ENCODE peak calls at places on chromosome 6, in ten cellular contexts. One of them, this sample, is unnamed.
A peak's percentile ranks its signal among the peaks of the same experiment; 100 is the strongest.

GRCh38 chr6:2529217-2529719 is 221.5 kb downstream of the MYLK4 start:
- DNase-seq in stimulated activated CD4-positive, alpha-beta T cell treated with anti-CD3 and anti-CD28 coated beads, TNF-alpha, amount 100 ng/mL, for 24 hours: no peak
- DNase-seq in activated T-cell treated with anti-CD3 and anti-CD28 coated beads, Interleukin-2, amount 50 U/mL, for 24 hours: no peak
- DNase-seq in activated naive CD4-positive, alpha-beta T cell treated with anti-CD3 and anti-CD28 coated beads, Interleukin-2, amount 10 ng/mL, durations not matched to agents 7 days and 5 days: no peak
- DNase-seq in CD4-positive, alpha-beta T cell: no peak
- DNase-seq in non-pigmented ciliary epithelial cell: no peak
- DNase-seq in CD8-positive, alpha-beta T cell: no peak
- DNase-seq in NCI-H1694 treated with DMSO at 0.1 percent for 48 hours: peak; percentile 31
- DNase-seq in dermis blood vessel endothelial cell: no peak
- DNase-seq in cardiac fibroblast: no peak
- DNase-seq in this sample: no peak

GRCh38 chr6:144036064-144036873 is 28.2 kb upstream of the PLAGL1 start:
- DNase-seq in activated naive CD4-positive, alpha-beta T cell treated with anti-CD3 and anti-CD28 coated beads, Interleukin-2, amount 10 ng/mL, durations not matched to agents 7 days and 5 days: peak; percentile 52
- DNase-seq in activated T-cell treated with anti-CD3 and anti-CD28 coated beads, Interleukin-2, amount 50 U/mL, for 24 hours: no peak
- DNase-seq in CD4-positive, alpha-beta T cell: no peak
- DNase-seq in stimulated activated CD4-positive, alpha-beta T cell treated with anti-CD3 and anti-CD28 coated beads, TNF-alpha, amount 100 ng/mL, for 24 hours: no peak
- DNase-seq in dermis blood vessel endothelial cell: peak; percentile 7
- DNase-seq in NCI-H1694 treated with DMSO at 0.1 percent for 48 hours: no peak
- DNase-seq in cardiac fibroblast: peak; percentile 52
- DNase-seq in non-pigmented ciliary epithelial cell: no peak
- DNase-seq in CD8-positive, alpha-beta T cell: no peak
- DNase-seq in this sample: no peak

GRCh38 chr6:45049188-45049843 is 278.8 kb upstream of the RUNX2 start:
- DNase-seq in dermis blood vessel endothelial cell: peak; percentile 64
- DNase-seq in activated T-cell treated with anti-CD3 and anti-CD28 coated beads, Interleukin-2, amount 50 U/mL, for 24 hours: no peak
- DNase-seq in CD4-positive, alpha-beta T cell: no peak
- DNase-seq in CD8-positive, alpha-beta T cell: no peak
- DNase-seq in stimulated activated CD4-positive, alpha-beta T cell treated with anti-CD3 and anti-CD28 coated beads, TNF-alpha, amount 100 ng/mL, for 24 hours: no peak
- DNase-seq in NCI-H1694 treated with DMSO at 0.1 percent for 48 hours: peak; percentile 3
- DNase-seq in activated naive CD4-positive, alpha-beta T cell treated with anti-CD3 and anti-CD28 coated beads, Interleukin-2, amount 10 ng/mL, durations not matched to agents 7 days and 5 days: no peak
- DNase-seq in cardiac fibroblast: peak; percentile 25
- DNase-seq in non-pigmented ciliary epithelial cell: no peak
- DNase-seq in this sample: no peak

GRCh38 chr6:50608421-50608820 is 104.9 kb upstream of the TFAP2D start:
- DNase-seq in dermis blood vessel endothelial cell: no peak
- DNase-seq in CD8-positive, alpha-beta T cell: no peak
- DNase-seq in activated T-cell treated with anti-CD3 and anti-CD28 coated beads, Interleukin-2, amount 50 U/mL, for 24 hours: no peak
- DNase-seq in non-pigmented ciliary epithelial cell: no peak
- DNase-seq in cardiac fibroblast: no peak
- DNase-seq in stimulated activated CD4-positive, alpha-beta T cell treated with anti-CD3 and anti-CD28 coated beads, TNF-alpha, amount 100 ng/mL, for 24 hours: no peak
- DNase-seq in CD4-positive, alpha-beta T cell: no peak
- DNase-seq in activated naive CD4-positive, alpha-beta T cell treated with anti-CD3 and anti-CD28 coated beads, Interleukin-2, amount 10 ng/mL, durations not matched to agents 7 days and 5 days: no peak
- DNase-seq in NCI-H1694 treated with DMSO at 0.1 percent for 48 hours: no peak
- DNase-seq in this sample: no peak

GRCh38 chr6:6331393-6331792 is 10.9 kb upstream of the F13A1 start:
- DNase-seq in dermis blood vessel endothelial cell: no peak
- DNase-seq in CD4-positive, alpha-beta T cell: no peak
- DNase-seq in activated T-cell treated with anti-CD3 and anti-CD28 coated beads, Interleukin-2, amount 50 U/mL, for 24 hours: no peak
- DNase-seq in non-pigmented ciliary epithelial cell: no peak
- DNase-seq in cardiac fibroblast: no peak
- DNase-seq in NCI-H1694 treated with DMSO at 0.1 percent for 48 hours: no peak
- DNase-seq in stimulated activated CD4-positive, alpha-beta T cell treated with anti-CD3 and anti-CD28 coated beads, TNF-alpha, amount 100 ng/mL, for 24 hours: no peak
- DNase-seq in CD8-positive, alpha-beta T cell: no peak
- DNase-seq in activated naive CD4-positive, alpha-beta T cell treated with anti-CD3 and anti-CD28 coated beads, Interleukin-2, amount 10 ng/mL, durations not matched to agents 7 days and 5 days: no peak
- DNase-seq in this sample: no peak

GRCh38 chr6:67558985-67559384 is 1076.1 kb upstream of the ADGRB3 start:
- DNase-seq in dermis blood vessel endothelial cell: no peak
- DNase-seq in non-pigmented ciliary epithelial cell: no peak
- DNase-seq in stimulated activated CD4-positive, alpha-beta T cell treated with anti-CD3 and anti-CD28 coated beads, TNF-alpha, amount 100 ng/mL, for 24 hours: no peak
- DNase-seq in CD4-positive, alpha-beta T cell: no peak
- DNase-seq in activated T-cell treated with anti-CD3 and anti-CD28 coated beads, Interleukin-2, amount 50 U/mL, for 24 hours: no peak
- DNase-seq in activated naive CD4-positive, alpha-beta T cell treated with anti-CD3 and anti-CD28 coated beads, Interleukin-2, amount 10 ng/mL, durations not matched to agents 7 days and 5 days: no peak
- DNase-seq in cardiac fibroblast: peak; percentile 34
- DNase-seq in NCI-H1694 treated with DMSO at 0.1 percent for 48 hours: no peak
- DNase-seq in CD8-positive, alpha-beta T cell: no peak
- DNase-seq in this sample: no peak

GRCh38 chr6:134063966-134064445 is 11.6 kb upstream of the SLC2A12 start:
- DNase-seq in stimulated activated CD4-positive, alpha-beta T cell treated with anti-CD3 and anti-CD28 coated beads, TNF-alpha, amount 100 ng/mL, for 24 hours: peak; percentile 31
- DNase-seq in CD4-positive, alpha-beta T cell: peak; percentile 27
- DNase-seq in activated T-cell treated with anti-CD3 and anti-CD28 coated beads, Interleukin-2, amount 50 U/mL, for 24 hours: peak; percentile 58
- DNase-seq in dermis blood vessel endothelial cell: peak; percentile 87
- DNase-seq in cardiac fibroblast: peak; percentile 92
- DNase-seq in NCI-H1694 treated with DMSO at 0.1 percent for 48 hours: peak; percentile 62
- DNase-seq in CD8-positive, alpha-beta T cell: peak; percentile 6
- DNase-seq in activated naive CD4-positive, alpha-beta T cell treated with anti-CD3 and anti-CD28 coated beads, Interleukin-2, amount 10 ng/mL, durations not matched to agents 7 days and 5 days: peak; percentile 75
- DNase-seq in non-pigmented ciliary epithelial cell: no peak
- DNase-seq in this sample: peak; percentile 22

GRCh38 chr6:56642366-56643261 is at the start of gene DST:
- DNase-seq in CD8-positive, alpha-beta T cell: no peak
- DNase-seq in non-pigmented ciliary epithelial cell: peak; percentile 84
- DNase-seq in cardiac fibroblast: peak; percentile 91
- DNase-seq in dermis blood vessel endothelial cell: peak; percentile 57
- DNase-seq in activated T-cell treated with anti-CD3 and anti-CD28 coated beads, Interleukin-2, amount 50 U/mL, for 24 hours: no peak
- DNase-seq in NCI-H1694 treated with DMSO at 0.1 percent for 48 hours: no peak
- DNase-seq in CD4-positive, alpha-beta T cell: no peak
- DNase-seq in activated naive CD4-positive, alpha-beta T cell treated with anti-CD3 and anti-CD28 coated beads, Interleukin-2, amount 10 ng/mL, durations not matched to agents 7 days and 5 days: no peak
- DNase-seq in stimulated activated CD4-positive, alpha-beta T cell treated with anti-CD3 and anti-CD28 coated beads, TNF-alpha, amount 100 ng/mL, for 24 hours: no peak
- DNase-seq in this sample: no peak

GRCh38 chr6:13522639-13523038 is 35.2 kb upstream of the GFOD1 start:
- DNase-seq in CD4-positive, alpha-beta T cell: no peak
- DNase-seq in stimulated activated CD4-positive, alpha-beta T cell treated with anti-CD3 and anti-CD28 coated beads, TNF-alpha, amount 100 ng/mL, for 24 hours: no peak
- DNase-seq in dermis blood vessel endothelial cell: peak; percentile 93
- DNase-seq in activated T-cell treated with anti-CD3 and anti-CD28 coated beads, Interleukin-2, amount 50 U/mL, for 24 hours: no peak
- DNase-seq in cardiac fibroblast: no peak
- DNase-seq in CD8-positive, alpha-beta T cell: no peak
- DNase-seq in non-pigmented ciliary epithelial cell: peak; percentile 50
- DNase-seq in activated naive CD4-positive, alpha-beta T cell treated with anti-CD3 and anti-CD28 coated beads, Interleukin-2, amount 10 ng/mL, durations not matched to agents 7 days and 5 days: no peak
- DNase-seq in NCI-H1694 treated with DMSO at 0.1 percent for 48 hours: no peak
- DNase-seq in this sample: no peak

GRCh38 chr6:3825331-3825831 is 23.8 kb upstream of the FAM50B start:
- DNase-seq in activated naive CD4-positive, alpha-beta T cell treated with anti-CD3 and anti-CD28 coated beads, Interleukin-2, amount 10 ng/mL, durations not matched to agents 7 days and 5 days: no peak
- DNase-seq in dermis blood vessel endothelial cell: peak; percentile 93
- DNase-seq in stimulated activated CD4-positive, alpha-beta T cell treated with anti-CD3 and anti-CD28 coated beads, TNF-alpha, amount 100 ng/mL, for 24 hours: no peak
- DNase-seq in non-pigmented ciliary epithelial cell: no peak
- DNase-seq in CD4-positive, alpha-beta T cell: no peak
- DNase-seq in activated T-cell treated with anti-CD3 and anti-CD28 coated beads, Interleukin-2, amount 50 U/mL, for 24 hours: no peak
- DNase-seq in NCI-H1694 treated with DMSO at 0.1 percent for 48 hours: peak; percentile 19
- DNase-seq in cardiac fibroblast: peak; percentile 73
- DNase-seq in CD8-positive, alpha-beta T cell: no peak
- DNase-seq in this sample: no peak

GRCh38 chr6:157681041-157681650 is 141.9 kb upstream of the SNX9 start:
- DNase-seq in stimulated activated CD4-positive, alpha-beta T cell treated with anti-CD3 and anti-CD28 coated beads, TNF-alpha, amount 100 ng/mL, for 24 hours: no peak
- DNase-seq in NCI-H1694 treated with DMSO at 0.1 percent for 48 hours: no peak
- DNase-seq in CD8-positive, alpha-beta T cell: no peak
- DNase-seq in cardiac fibroblast: peak; percentile 67
- DNase-seq in activated naive CD4-positive, alpha-beta T cell treated with anti-CD3 and anti-CD28 coated beads, Interleukin-2, amount 10 ng/mL, durations not matched to agents 7 days and 5 days: no peak
- DNase-seq in dermis blood vessel endothelial cell: no peak
- DNase-seq in CD4-positive, alpha-beta T cell: no peak
- DNase-seq in activated T-cell treated with anti-CD3 and anti-CD28 coated beads, Interleukin-2, amount 50 U/mL, for 24 hours: peak; percentile 7
- DNase-seq in non-pigmented ciliary epithelial cell: no peak
- DNase-seq in this sample: no peak

GRCh38 chr6:168017629-168018028 is 20.2 kb downstream of the KIF25 start:
- DNase-seq in activated naive CD4-positive, alpha-beta T cell treated with anti-CD3 and anti-CD28 coated beads, Interleukin-2, amount 10 ng/mL, durations not matched to agents 7 days and 5 days: no peak
- DNase-seq in cardiac fibroblast: no peak
- DNase-seq in CD4-positive, alpha-beta T cell: no peak
- DNase-seq in dermis blood vessel endothelial cell: no peak
- DNase-seq in non-pigmented ciliary epithelial cell: no peak
- DNase-seq in CD8-positive, alpha-beta T cell: no peak
- DNase-seq in stimulated activated CD4-positive, alpha-beta T cell treated with anti-CD3 and anti-CD28 coated beads, TNF-alpha, amount 100 ng/mL, for 24 hours: no peak
- DNase-seq in NCI-H1694 treated with DMSO at 0.1 percent for 48 hours: no peak
- DNase-seq in activated T-cell treated with anti-CD3 and anti-CD28 coated beads, Interleukin-2, amount 50 U/mL, for 24 hours: no peak
- DNase-seq in this sample: no peak

GRCh38 chr6:51450248-51450957 is 631.7 kb downstream of the TFAP2B start:
- DNase-seq in activated naive CD4-positive, alpha-beta T cell treated with anti-CD3 and anti-CD28 coated beads, Interleukin-2, amount 10 ng/mL, durations not matched to agents 7 days and 5 days: no peak
- DNase-seq in CD4-positive, alpha-beta T cell: no peak
- DNase-seq in CD8-positive, alpha-beta T cell: no peak
- DNase-seq in non-pigmented ciliary epithelial cell: no peak
- DNase-seq in NCI-H1694 treated with DMSO at 0.1 percent for 48 hours: no peak
- DNase-seq in dermis blood vessel endothelial cell: no peak
- DNase-seq in activated T-cell treated with anti-CD3 and anti-CD28 coated beads, Interleukin-2, amount 50 U/mL, for 24 hours: no peak
- DNase-seq in cardiac fibroblast: no peak
- DNase-seq in stimulated activated CD4-positive, alpha-beta T cell treated with anti-CD3 and anti-CD28 coated beads, TNF-alpha, amount 100 ng/mL, for 24 hours: no peak
- DNase-seq in this sample: no peak

This sample was measured in natural killer cell.